ENCODE peak calls at places on chromosomes 6 and 20, in five cellular contexts. C, D, Q, O and X are unnamed samples.

GRCh38 chr20:40009542-40009941 is 679.5 kb downstream of the MAFB start:
- DNase-seq in C (no peak), D (no peak), Q (no peak), O (no peak), X (no peak)

GRCh38 chr6:305371-306206 is 13.3 kb downstream of the DUSP22 start:
- DNase-seq in C (no peak), D (no peak), Q (no peak), O (no peak), X (no peak)

GRCh38 chr6:215335-216034 is 76.8 kb upstream of the DUSP22 start:
- DNase-seq in C (no peak), D (no peak), Q (no peak), O (no peak), X (peak)

GRCh38 chr20:38260378-38261053 is at the start of gene KIAA1755:
- DNase-seq in C (no peak), D (peak), Q (peak), O (peak), X (no peak)

GRCh38 chr6:157069585-157069984 is 253.7 kb downstream of the TMEM242 start:
- DNase-seq in C (no peak), D (no peak), Q (no peak), O (no peak), X (no peak)

GRCh38 chr6:44122821-44123220 is 4.4 kb downstream of the MRPL14 start:
- DNase-seq in C (no peak), D (no peak), Q (no peak), O (no peak), X (no peak)

GRCh38 chr20:44909872-44910689 is at the start of gene PABPC1L:
- DNase-seq in C (peak), D (peak), Q (peak), O (peak), X (peak)

GRCh38 chr6:37068523-37069270 is 63.2 kb downstream of the FGD2 start:
- DNase-seq in C (no peak), D (no peak), Q (no peak), O (no peak), X (no peak)

GRCh38 chr6:23454090-23454998 is 671.7 kb upstream of the NRSN1 start:
- DNase-seq in C (no peak), D (no peak), Q (no peak), O (no peak), X (no peak)

GRCh38 chr6:43386492-43386891 is 17.0 kb upstream of the ZNF318 start:
- DNase-seq in C (no peak), D (no peak), Q (no peak), O (no peak), X (no peak)

GRCh38 chr20:50312682-50313187 is 122.1 kb downstream of the CEBPB start:
- DNase-seq in C (peak), D (peak), Q (peak), O (peak), X (no peak)

GRCh38 chr20:25076731-25077609 is 5.0 kb downstream of the VSX1 start:
- DNase-seq in C (no peak), D (no peak), Q (no peak), O (no peak), X (no peak)

GRCh38 chr6:97059473-97059872 is 134.9 kb downstream of the KLHL32 start:
- DNase-seq in C (no peak), D (no peak), Q (no peak), O (no peak), X (no peak)

GRCh38 chr6:67131827-67132226 is 1424.8 kb upstream of the EYS start:
- DNase-seq in C (peak), D (no peak), Q (no peak), O (peak), X (no peak)

GRCh38 chr6:90362273-90362672 is 65.6 kb upstream of the BACH2 start:
- DNase-seq in C (no peak), D (no peak), Q (peak), O (no peak), X (no peak)

GRCh38 chr6:38640216-38640909 is 634 bp upstream of the BTBD9 start:
- DNase-seq in C (no peak), D (peak), Q (peak), O (peak), X (no peak)

GRCh38 chr6:130843575-130844320 is 16.5 kb downstream of the SMLR1 start:
- DNase-seq in C (no peak), D (no peak), Q (no peak), O (no peak), X (no peak)

GRCh38 chr20:31446084-31446819 is 5.8 kb downstream of the DEFB123 start:
- DNase-seq in C (no peak), D (no peak), Q (no peak), O (no peak), X (no peak)

GRCh38 chr20:24978493-24978892 is 14.1 kb downstream of the APMAP start:
- DNase-seq in C (no peak), D (peak), Q (no peak), O (no peak), X (no peak)

GRCh38 chr6:155247618-155248017 is 16.2 kb upstream of the CLDN20 start:
- DNase-seq in C (no peak), D (no peak), Q (no peak), O (no peak), X (peak)

GRCh38 chr6:43313813-43314212 is 5.2 kb upstream of the CRIP3 start:
- DNase-seq in C (no peak), D (no peak), Q (no peak), O (no peak), X (no peak)

GRCh38 chr20:41453006-41453950 is 86.7 kb upstream of the EMILIN3 start:
- DNase-seq in C (no peak), D (no peak), Q (no peak), O (no peak), X (no peak)

GRCh38 chr6:90409700-90410099 is 113.1 kb upstream of the BACH2 start:
- DNase-seq in C (no peak), D (no peak), Q (no peak), O (no peak), X (no peak)

GRCh38 chr6:143605894-143606293 is 71.9 kb upstream of the PHACTR2 start:
- DNase-seq in C (no peak), D (no peak), Q (no peak), O (no peak), X (no peak)

GRCh38 chr6:20919677-20920385 is 385.6 kb downstream of the CDKAL1 start:
- DNase-seq in C (no peak), D (no peak), Q (no peak), O (no peak), X (no peak)

GRCh38 chr20:35625584-35626385 is 10.2 kb downstream of the SPAG4 start:
- DNase-seq in C (no peak), D (no peak), Q (no peak), O (no peak), X (no peak)

GRCh38 chr20:61662226-61662945 is 403.3 kb downstream of the TAF4 start:
- DNase-seq in C (no peak), D (no peak), Q (no peak), O (no peak), X (no peak)

GRCh38 chr6:95325858-95326257 is 251.5 kb upstream of the MANEA start:
- DNase-seq in C (no peak), D (no peak), Q (no peak), O (no peak), X (no peak)

GRCh38 chr20:37282558-37282957 is 6.9 kb upstream of the MANBAL start:
- DNase-seq in C (no peak), D (peak), Q (no peak), O (no peak), X (no peak)

GRCh38 chr6:52595796-52596130 is 18.9 kb upstream of the TRAM2 start:
- DNase-seq in C (no peak), D (no peak), Q (no peak), O (no peak), X (no peak)

GRCh38 chr20:50746138-50746940 is 15.0 kb downstream of the PARD6B start:
- DNase-seq in C (no peak), D (no peak), Q (no peak), O (no peak), X (no peak)

GRCh38 chr20:56359212-56360132 is 698 bp downstream of the FAM210B start:
- DNase-seq in C (peak), D (peak), Q (peak), O (peak), X (peak)

GRCh38 chr6:41167173-41167963 is 4.5 kb upstream of the TREM2 start:
- DNase-seq in C (no peak), D (no peak), Q (no peak), O (no peak), X (peak)

GRCh38 chr6:51753635-51754034 is 333.8 kb downstream of the PKHD1 start:
- DNase-seq in C (no peak), D (no peak), Q (no peak), O (peak), X (no peak)

GRCh38 chr6:159972506-159973268 is 3.8 kb downstream of the IGF2R start:
- DNase-seq in C (no peak), D (no peak), Q (no peak), O (no peak), X (no peak)

GRCh38 chr6:15763364-15763763 is 100.5 kb upstream of the DTNBP1 start:
- DNase-seq in C (no peak), D (no peak), Q (no peak), O (no peak), X (no peak)

GRCh38 chr6:110462884-110463481 is 13.4 kb downstream of the SLC22A16 start:
- DNase-seq in C (no peak), D (no peak), Q (no peak), O (no peak), X (no peak)

DNA sequence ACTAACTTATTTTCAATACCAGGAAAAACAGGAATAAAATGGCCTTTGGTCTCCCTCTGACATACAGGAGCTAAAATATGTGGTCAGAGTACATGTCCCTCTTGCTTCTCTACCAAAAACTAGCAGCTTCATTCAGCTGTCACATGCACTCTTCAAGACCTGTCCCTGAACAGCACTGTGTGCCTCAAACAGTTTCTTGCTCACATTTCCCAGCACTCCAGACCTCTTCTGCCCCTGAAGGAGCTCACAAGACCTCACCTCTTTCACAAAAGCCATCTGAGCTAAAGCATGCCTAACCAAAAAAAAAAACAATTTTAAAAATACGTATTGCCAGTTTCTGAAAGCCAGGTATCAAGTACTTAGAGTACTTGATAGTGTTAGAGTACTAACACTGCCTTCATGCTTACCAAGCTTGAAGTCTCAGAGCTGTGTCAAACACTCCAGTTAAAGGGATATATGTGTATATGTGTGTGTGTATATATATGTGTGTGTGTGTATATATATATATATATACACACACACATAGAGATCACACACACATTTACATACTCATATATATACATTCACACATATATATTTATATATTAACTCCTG is 148.3 kb upstream of the POU3F2 start:
- DNase-seq in C (no peak), D (no peak), Q (no peak), O (no peak), X (no peak)
- H3K4me3 ChIP-seq in C (no peak), D (no peak), Q (no peak), O (no peak), X (no peak)

DNA sequence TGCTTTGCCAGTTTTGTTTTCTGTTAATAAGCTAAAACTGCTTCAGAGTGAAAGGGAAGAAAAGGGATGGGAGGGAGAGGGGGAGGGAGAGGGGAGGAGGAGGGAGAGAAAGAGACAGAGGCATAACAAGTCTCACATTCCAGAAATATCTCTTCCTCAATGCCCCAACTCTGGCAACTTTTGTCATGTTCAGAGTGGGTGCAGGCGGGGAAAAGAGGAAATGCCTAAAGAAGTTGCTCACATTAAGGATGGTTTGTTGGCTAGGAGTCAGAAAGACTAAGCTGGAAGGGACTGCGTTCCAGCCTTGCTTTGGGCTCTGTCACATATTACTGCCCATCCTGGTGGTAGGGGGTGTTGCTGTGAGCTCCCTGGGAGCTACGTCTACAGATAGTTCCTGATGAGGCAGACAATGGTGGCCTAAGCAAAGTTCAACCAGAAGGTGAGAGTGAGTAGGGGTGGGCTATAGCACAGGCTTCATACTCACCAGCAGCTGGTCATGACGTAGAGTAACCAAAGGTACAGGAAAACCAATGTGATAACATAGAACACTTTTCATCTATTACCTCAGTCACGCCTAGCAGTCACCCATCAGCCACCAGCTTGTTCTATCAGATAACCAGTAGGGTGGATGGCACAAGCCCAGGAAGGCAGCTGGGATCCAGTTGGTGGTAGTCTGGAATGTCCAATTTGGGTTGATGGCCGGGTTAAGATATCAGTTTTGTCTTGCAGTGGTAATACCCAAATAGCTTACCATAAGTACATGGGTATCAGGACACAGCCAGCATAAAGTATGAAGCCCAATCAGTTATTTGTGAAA is 2.1 kb downstream of the TSPYL4 start:
- DNase-seq in C (no peak), D (no peak), Q (peak), O (no peak), X (no peak)
- TF ChIP-seq POLR2A in C (no peak), D (no peak), Q (no peak), O (no peak), X (no peak)

GRCh38 chr20:2899243-2899642 is 26.0 kb downstream of the PTPRA start:
- DNase-seq in C (no peak), D (no peak), Q (no peak), O (no peak), X (no peak)

GRCh38 chr20:2902818-2903217 is 29.5 kb downstream of the PTPRA start:
- DNase-seq in C (no peak), D (no peak), Q (no peak), O (no peak), X (no peak)

DNA sequence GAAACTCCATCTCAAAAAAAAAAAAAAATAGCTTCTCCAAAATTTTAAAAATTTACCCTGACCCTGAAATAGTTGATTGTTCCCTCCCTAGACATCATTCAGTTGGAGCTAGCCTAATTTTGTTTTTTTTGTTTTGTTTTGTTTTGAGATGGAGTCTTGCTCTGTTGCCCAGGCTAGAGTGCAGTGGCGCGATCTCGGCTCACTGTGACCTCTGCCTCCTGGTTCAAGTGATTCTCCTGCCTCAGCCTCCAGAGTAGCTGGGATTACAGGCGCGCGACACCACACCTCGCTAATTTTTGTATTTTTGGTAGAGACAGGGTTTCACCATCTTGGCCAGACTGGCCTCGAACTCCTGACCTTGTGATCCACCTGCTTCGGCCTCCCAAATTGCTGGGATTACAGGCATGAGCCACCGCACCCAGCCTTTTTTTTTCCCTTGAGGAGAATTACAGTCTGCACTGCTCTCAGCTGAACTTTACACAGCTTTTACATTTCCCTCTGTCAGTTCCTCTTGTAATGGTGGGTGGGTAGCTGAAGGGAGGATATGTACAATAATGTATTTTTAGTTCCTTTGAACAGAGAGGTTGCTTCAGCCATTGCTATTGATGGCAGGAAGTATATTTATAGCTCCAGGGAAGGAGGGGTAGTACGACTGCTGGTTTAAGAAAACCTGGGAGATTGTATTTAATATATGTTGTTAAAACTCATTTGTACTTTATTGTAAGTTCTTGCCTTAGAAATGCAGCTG is 27.7 kb downstream of the PTPRA start:
- DNase-seq in C (no peak), D (no peak), Q (no peak), O (no peak), X (no peak)
- H3K4me3 ChIP-seq in C (no peak), D (no peak), Q (no peak), O (no peak), X (no peak)

GRCh38 chr6:18121580-18122127 is 823 bp downstream of the NHLRC1 start:
- DNase-seq in C (no peak), D (peak), Q (peak), O (no peak), X (no peak)

GRCh38 chr6:18119236-18119635 is 3.2 kb downstream of the NHLRC1 start:
- DNase-seq in C (no peak), D (no peak), Q (no peak), O (no peak), X (no peak)

GRCh38 chr6:18118330-18118729 is 4.1 kb downstream of the NHLRC1 start:
- DNase-seq in C (no peak), D (no peak), Q (no peak), O (no peak), X (no peak)

GRCh38 chr6:18126116-18126515 is 3.6 kb upstream of the NHLRC1 start:
- DNase-seq in C (no peak), D (no peak), Q (no peak), O (no peak), X (no peak)

DNA sequence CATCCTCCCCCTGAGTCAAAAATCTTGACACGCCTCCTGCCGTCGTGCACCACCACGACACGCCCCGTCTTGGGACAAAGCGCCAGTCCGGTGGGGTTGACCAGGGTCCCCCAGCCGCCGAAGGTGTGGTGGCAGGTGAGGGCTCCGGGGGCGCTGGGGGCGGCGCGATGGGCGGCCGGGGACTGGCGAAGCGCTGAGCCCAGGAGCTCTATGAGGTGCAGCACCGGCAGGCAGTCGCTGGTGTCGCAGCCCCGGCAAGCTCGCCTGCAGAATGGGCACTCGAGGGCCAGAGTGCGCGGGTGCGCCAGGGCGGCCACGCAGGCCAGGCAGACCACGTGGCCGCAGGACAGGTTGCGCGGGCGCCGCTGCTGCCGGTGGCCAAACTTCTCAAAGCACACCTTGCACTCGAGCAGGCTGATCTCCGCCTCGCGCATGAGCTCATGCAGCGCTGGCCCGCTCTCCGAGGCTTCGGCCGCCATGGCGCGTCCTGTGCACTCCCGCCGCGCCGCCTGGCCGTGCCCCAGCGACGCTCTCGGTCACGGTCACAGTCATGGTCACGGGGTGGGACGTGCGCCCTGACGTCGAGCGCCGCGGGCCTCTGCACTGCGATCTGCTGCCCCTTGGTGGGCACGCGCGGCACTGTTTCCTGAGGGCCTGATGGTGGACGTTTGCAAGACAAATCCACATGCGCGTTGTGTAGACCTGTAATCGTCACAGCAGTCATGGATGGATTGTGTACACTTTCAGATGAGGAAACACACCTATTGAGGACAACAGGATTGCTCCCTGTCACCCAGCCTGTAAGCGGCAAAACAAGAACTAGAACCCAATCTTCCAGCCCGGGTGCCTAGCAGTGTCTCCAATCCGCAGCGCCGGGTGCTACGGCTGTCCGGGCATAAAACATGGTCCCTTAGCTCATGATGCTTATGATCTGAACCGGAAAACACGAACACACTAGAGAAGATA is at the start of gene NHLRC1:
- DNase-seq in C (peak), D (peak), Q (peak), O (peak), X (peak)
- TF ChIP-seq POLR2A in C (peak), D (peak), Q (peak), O (no peak), X (no peak)

DNA sequence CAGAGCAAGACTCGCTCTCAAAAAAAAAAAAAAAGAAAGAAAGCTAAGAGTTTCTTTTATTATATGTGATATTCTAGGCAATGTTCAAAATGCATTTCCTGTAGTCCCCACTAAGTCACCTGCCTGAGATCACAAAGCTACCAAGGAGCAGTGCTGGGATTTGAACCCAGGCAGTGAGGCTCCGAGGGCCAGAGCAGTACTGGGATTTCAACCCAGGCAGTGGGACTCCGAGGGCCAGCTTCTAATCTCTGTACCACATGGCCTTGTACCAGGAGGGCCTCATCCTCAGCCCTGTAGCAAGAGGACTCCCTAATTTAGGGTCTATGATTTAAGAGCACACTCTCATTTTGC is 39.7 kb downstream of the ZMYND8 start:
- DNase-seq in C (no peak), D (no peak), Q (no peak), O (no peak), X (no peak)
- H3K4me3 ChIP-seq in C (no peak), D (no peak), Q (no peak), O (no peak), X (no peak)

GRCh38 chr20:17969884-17970409 is 1.1 kb downstream of the MGME1 start:
- DNase-seq in C (peak), D (no peak), Q (no peak), O (peak), X (peak)
- TF ChIP-seq POLR2A in C (no peak), D (no peak), Q (no peak), O (no peak), X (no peak)